ENCODE peak calls at places on chromosomes 7 and 10, in seven cellular contexts. C is choroid plexus epithelial cell, F is left cardiac atrium, I is EL, W is nephron progenitor cell, N is GM03348, O is LoVo. Y is an unnamed sample.
A peak's percentile ranks its signal among the peaks of the same experiment; 100 is the strongest.

GRCh38 chr7:117489911-117490310 is 10.1 kb downstream of the CFTR start:
- DNase-seq in F (no peak), W (no peak), I (no peak), C (no peak), O (peak; percentile 70), N (no peak), Y (no peak)

GRCh38 chr7:85074-85945 is 107.1 kb upstream of the FAM20C start:
- DNase-seq in F (no peak), O (no peak), I (no peak), C (peak; percentile 72), W (no peak), N (peak; percentile 72), Y (no peak)

GRCh38 chr10:14543904-14544210 is 213.1 kb upstream of the FRMD4A start:
- DNase-seq in O (no peak), W (no peak), F (no peak), I (no peak), C (no peak), N (no peak), Y (no peak)

GRCh38 chr7:20601121-20601520 is 14.3 kb upstream of the ABCB5 start:
- DNase-seq in N (no peak), C (no peak), I (no peak), F (no peak), W (no peak), O (no peak), Y (no peak)

GRCh38 chr7:34061175-34061574 is 155.8 kb downstream of the BMPER start:
- DNase-seq in F (no peak), I (peak; percentile 88), O (no peak), N (peak; percentile 62), C (peak; percentile 88), W (no peak), Y (peak; percentile 81)

GRCh38 chr10:47024399-47025252 is 113.4 kb downstream of the PTPN20 start:
- DNase-seq in N (peak; percentile 75), W (peak; percentile 77), I (peak; percentile 39), C (peak; percentile 75), F (peak; percentile 60), O (peak; percentile 61), Y (peak; percentile 69)

GRCh38 chr10:122847782-122848604 is 2.3 kb upstream of the CUZD1 start:
- DNase-seq in C (peak; percentile 44), W (no peak), F (no peak), I (no peak), O (no peak), N (no peak), Y (no peak)

GRCh38 chr7:157276731-157277562 is 59.9 kb upstream of the DNAJB6 start:
- DNase-seq in I (peak; percentile 46), F (no peak), O (no peak), W (no peak), N (peak; percentile 35), C (peak; percentile 47), Y (no peak)

GRCh38 chr7:13155188-13155587 is 467.8 kb downstream of the ARL4A start:
- DNase-seq in I (no peak), N (no peak), W (no peak), F (no peak), O (peak; percentile 28), C (peak; percentile 9), Y (no peak)

GRCh38 chr7:47534322-47535032 is 47.4 kb downstream of the TNS3 start:
- DNase-seq in N (no peak), F (no peak), I (no peak), O (peak; percentile 22), C (no peak), W (no peak), Y (peak; percentile 40)

GRCh38 chr10:119246862-119247549 is 39.6 kb downstream of the GRK5 start:
- DNase-seq in C (peak; percentile 95), N (peak; percentile 81), W (no peak), O (no peak), I (peak; percentile 96), F (peak; percentile 69), Y (no peak)

GRCh38 chr7:36387437-36388345 is 2.0 kb upstream of the ANLN start:
- DNase-seq in W (no peak), C (no peak), N (no peak), I (peak; percentile 62), F (no peak), O (peak; percentile 96), Y (peak; percentile 31)

GRCh38 chr7:150737265-150738055 is at the start of gene GIMAP5:
- DNase-seq in I (no peak), O (no peak), W (no peak), F (peak; percentile 32), C (no peak), N (no peak), Y (no peak)

GRCh38 chr10:44105643-44106042 is 279.3 kb downstream of the CXCL12 start:
- DNase-seq in O (no peak), N (no peak), F (no peak), W (no peak), C (no peak), I (no peak), Y (no peak)

GRCh38 chr10:100184426-100185219 is 1.2 kb downstream of the ERLIN1 start:
- DNase-seq in N (peak; percentile 25), O (peak; percentile 25), F (no peak), I (peak; percentile 30), W (peak; percentile 6), C (peak; percentile 12), Y (peak; percentile 23)

GRCh38 chr7:89029864-89030263 is 234.3 kb upstream of the TEX47 start:
- DNase-seq in F (no peak), W (no peak), I (no peak), N (no peak), O (peak; percentile 67), C (peak; percentile 42), Y (no peak)

GRCh38 chr7:74023037-74023436 is 4.9 kb upstream of the ELN start:
- DNase-seq in F (peak; percentile 76), W (no peak), N (peak; percentile 89), I (peak; percentile 86), O (peak; percentile 29), C (peak; percentile 46), Y (peak; percentile 56)

GRCh38 chr7:76359111-76359986 is 558 bp upstream of the YWHAG start:
- DNase-seq in W (peak; percentile 99), F (peak; percentile 97), C (peak; percentile 99), O (peak; percentile 100), N (peak; percentile 98), I (peak; percentile 99), Y (peak; percentile 90)

GRCh38 chr10:46545861-46546590 is 10.4 kb downstream of the GPRIN2 start:
- DNase-seq in I (no peak), C (no peak), N (no peak), F (peak; percentile 5), W (peak; percentile 1), O (no peak), Y (no peak)

GRCh38 chr10:62852961-62853702 is 37.0 kb upstream of the EGR2 start:
- DNase-seq in N (no peak), C (no peak), I (no peak), W (no peak), F (no peak), O (no peak), Y (no peak)

GRCh38 chr10:131081386-131081785 is 230.1 kb downstream of the TCERG1L start:
- DNase-seq in N (no peak), W (no peak), I (no peak), C (peak; percentile 1), O (no peak), F (no peak), Y (no peak)

GRCh38 chr10:32315426-32315825 is 31.5 kb downstream of the EPC1 start:
- DNase-seq in I (peak; percentile 14), N (no peak), F (no peak), O (no peak), C (no peak), W (no peak), Y (no peak)

GRCh38 chr7:143372070-143372469 is 9.1 kb upstream of the ZYX start:
- DNase-seq in I (peak; percentile 47), N (no peak), F (no peak), O (peak; percentile 35), W (no peak), C (no peak), Y (no peak)

GRCh38 chr7:91249506-91250233 is 14.6 kb upstream of the FZD1 start:
- DNase-seq in I (peak; percentile 82), O (peak; percentile 15), W (no peak), C (peak; percentile 73), N (peak; percentile 80), F (no peak), Y (no peak)

GRCh38 chr7:24307294-24307693 is 23.3 kb downstream of the NPY start:
- DNase-seq in C (no peak), N (no peak), O (no peak), W (no peak), F (no peak), I (no peak), Y (no peak)

GRCh38 chr10:24849537-24850299 is 102.7 kb downstream of the PRTFDC1 start:
- DNase-seq in I (no peak), W (no peak), N (no peak), C (no peak), F (no peak), O (peak; percentile 75), Y (no peak)

GRCh38 chr10:16987129-16987670 is 142.4 kb downstream of the CUBN start:
- DNase-seq in C (peak; percentile 84), I (peak; percentile 79), W (no peak), F (no peak), O (no peak), N (peak; percentile 48), Y (no peak)

GRCh38 chr7:44382459-44383300 is 57.3 kb upstream of the CAMK2B start:
- DNase-seq in W (no peak), C (peak; percentile 34), I (peak; percentile 36), O (no peak), N (no peak), F (peak; percentile 46), Y (no peak)

GRCh38 chr10:22900841-22901601 is 26.8 kb upstream of the ARMC3 start:
- DNase-seq in O (no peak), C (no peak), W (no peak), N (no peak), I (no peak), F (peak; percentile 43), Y (no peak)

GRCh38 chr7:65722361-65722792 is 150.5 kb upstream of the VKORC1L1 start:
- DNase-seq in O (peak; percentile 73), W (peak; percentile 62), I (peak; percentile 21), N (peak; percentile 44), C (peak; percentile 47), F (peak; percentile 47), Y (peak; percentile 20)

GRCh38 chr10:51485668-51486067 is 213.7 kb downstream of the CSTF2T start:
- DNase-seq in W (no peak), C (no peak), I (no peak), F (no peak), O (no peak), N (no peak), Y (no peak)

Y was measured in A549.